ENCODE peak calls at places on chromosomes 4 and X, in six cellular contexts. One of them, this sample, is unnamed.

GRCh38 chr4:163548481-163549243 is 54.2 kb downstream of the TMA16 start:
- DNase-seq in OCI-LY7: peak
- DNase-seq in IMR-90: peak
- DNase-seq in MM.1S: peak
- DNase-seq in fibroblast of lung: peak
- DNase-seq in PC-3: peak
- DNase-seq in this sample: peak

GRCh38 chr4:86895692-86896488 is 3.7 kb upstream of the C4orf36 start:
- DNase-seq in OCI-LY7: peak
- DNase-seq in IMR-90: peak
- DNase-seq in MM.1S: peak
- DNase-seq in fibroblast of lung: peak
- DNase-seq in PC-3: peak
- DNase-seq in this sample: peak

GRCh38 chrX:39975094-39975865 is 122.5 kb downstream of the BCOR start:
- DNase-seq in OCI-LY7: no peak
- DNase-seq in IMR-90: no peak
- DNase-seq in MM.1S: no peak
- DNase-seq in fibroblast of lung: no peak
- DNase-seq in PC-3: peak
- DNase-seq in this sample: peak

GRCh38 chrX:1248381-1249061 is 20.1 kb upstream of the CSF2RA start:
- DNase-seq in OCI-LY7: no peak
- DNase-seq in IMR-90: no peak
- DNase-seq in MM.1S: no peak
- DNase-seq in fibroblast of lung: no peak
- DNase-seq in PC-3: no peak
- DNase-seq in this sample: no peak

GRCh38 chr4:6893449-6894085 is 16.1 kb upstream of the TBC1D14 start:
- DNase-seq in OCI-LY7: no peak
- DNase-seq in IMR-90: peak
- DNase-seq in MM.1S: no peak
- DNase-seq in fibroblast of lung: peak
- DNase-seq in PC-3: no peak
- DNase-seq in this sample: no peak

GRCh38 chr4:87882321-87882720 is 49.6 kb downstream of the MEPE start:
- DNase-seq in OCI-LY7: no peak
- DNase-seq in IMR-90: no peak
- DNase-seq in MM.1S: no peak
- DNase-seq in fibroblast of lung: peak
- DNase-seq in PC-3: no peak
- DNase-seq in this sample: no peak

GRCh38 chrX:79081895-79082512 is 62.5 kb upstream of the GPR174 start:
- DNase-seq in OCI-LY7: peak
- DNase-seq in IMR-90: peak
- DNase-seq in MM.1S: peak
- DNase-seq in fibroblast of lung: peak
- DNase-seq in PC-3: peak
- DNase-seq in this sample: peak

GRCh38 chr4:55754754-55755350 is 64.7 kb upstream of the EXOC1L start:
- DNase-seq in OCI-LY7: no peak
- DNase-seq in IMR-90: peak
- DNase-seq in MM.1S: no peak
- DNase-seq in fibroblast of lung: peak
- DNase-seq in PC-3: peak
- DNase-seq in this sample: peak

GRCh38 chr4:100099746-100100145 is 90.5 kb downstream of the DDIT4L start:
- DNase-seq in OCI-LY7: no peak
- DNase-seq in IMR-90: no peak
- DNase-seq in MM.1S: no peak
- DNase-seq in fibroblast of lung: no peak
- DNase-seq in PC-3: no peak
- DNase-seq in this sample: no peak

GRCh38 chr4:94036964-94037363 is 170.7 kb upstream of the SMARCAD1 start:
- DNase-seq in OCI-LY7: no peak
- DNase-seq in IMR-90: no peak
- DNase-seq in MM.1S: no peak
- DNase-seq in fibroblast of lung: no peak
- DNase-seq in PC-3: no peak
- DNase-seq in this sample: no peak

GRCh38 chrX:112147206-112147605 is 64.6 kb upstream of the TRPC5 start:
- DNase-seq in OCI-LY7: peak
- DNase-seq in IMR-90: peak
- DNase-seq in MM.1S: peak
- DNase-seq in fibroblast of lung: peak
- DNase-seq in PC-3: peak
- DNase-seq in this sample: no peak

GRCh38 chr4:64890131-64890710 is 481.0 kb upstream of the TECRL start:
- DNase-seq in OCI-LY7: no peak
- DNase-seq in IMR-90: no peak
- DNase-seq in MM.1S: no peak
- DNase-seq in fibroblast of lung: peak
- DNase-seq in PC-3: no peak
- DNase-seq in this sample: no peak

GRCh38 chr4:153489856-153490558 is 23.8 kb downstream of the TMEM131L start:
- DNase-seq in OCI-LY7: no peak
- DNase-seq in IMR-90: peak
- DNase-seq in MM.1S: no peak
- DNase-seq in fibroblast of lung: peak
- DNase-seq in PC-3: peak
- DNase-seq in this sample: no peak

GRCh38 chr4:142475663-142476062 is 370.4 kb downstream of the INPP4B start:
- DNase-seq in OCI-LY7: no peak
- DNase-seq in IMR-90: peak
- DNase-seq in MM.1S: no peak
- DNase-seq in fibroblast of lung: peak
- DNase-seq in PC-3: peak
- DNase-seq in this sample: peak

GRCh38 chr4:184439856-184440592 is 34.3 kb downstream of the IRF2 start:
- DNase-seq in OCI-LY7: no peak
- DNase-seq in IMR-90: peak
- DNase-seq in MM.1S: no peak
- DNase-seq in fibroblast of lung: peak
- DNase-seq in PC-3: no peak
- DNase-seq in this sample: no peak

GRCh38 chrX:140477987-140478386 is 26.9 kb downstream of the SOX3 start:
- DNase-seq in OCI-LY7: no peak
- DNase-seq in IMR-90: no peak
- DNase-seq in MM.1S: no peak
- DNase-seq in fibroblast of lung: no peak
- DNase-seq in PC-3: no peak
- DNase-seq in this sample: no peak

GRCh38 chr4:129323630-129324029 is 227.7 kb downstream of the C4orf33 start:
- DNase-seq in OCI-LY7: no peak
- DNase-seq in IMR-90: no peak
- DNase-seq in MM.1S: no peak
- DNase-seq in fibroblast of lung: no peak
- DNase-seq in PC-3: no peak
- DNase-seq in this sample: no peak

GRCh38 chr4:19774690-19775256 is 476.9 kb upstream of the SLIT2 start:
- DNase-seq in OCI-LY7: no peak
- DNase-seq in IMR-90: peak
- DNase-seq in MM.1S: no peak
- DNase-seq in fibroblast of lung: peak
- DNase-seq in PC-3: peak
- DNase-seq in this sample: no peak

GRCh38 chrX:139890991-139891700 is 41.7 kb downstream of the ATP11C start:
- DNase-seq in OCI-LY7: no peak
- DNase-seq in IMR-90: peak
- DNase-seq in MM.1S: no peak
- DNase-seq in fibroblast of lung: peak
- DNase-seq in PC-3: peak
- DNase-seq in this sample: peak

GRCh38 chr4:12446650-12447049 is 1018.0 kb upstream of the HS3ST1 start:
- DNase-seq in OCI-LY7: no peak
- DNase-seq in IMR-90: no peak
- DNase-seq in MM.1S: no peak
- DNase-seq in fibroblast of lung: no peak
- DNase-seq in PC-3: no peak
- DNase-seq in this sample: no peak

GRCh38 chr4:47744253-47744652 is 93.6 kb downstream of the CORIN start:
- DNase-seq in OCI-LY7: no peak
- DNase-seq in IMR-90: no peak
- DNase-seq in MM.1S: peak
- DNase-seq in fibroblast of lung: no peak
- DNase-seq in PC-3: peak
- DNase-seq in this sample: peak

GRCh38 chr4:73897380-73898136 is 28.4 kb downstream of the CXCL1 start:
- DNase-seq in OCI-LY7: no peak
- DNase-seq in IMR-90: peak
- DNase-seq in MM.1S: no peak
- DNase-seq in fibroblast of lung: peak
- DNase-seq in PC-3: no peak
- DNase-seq in this sample: peak

GRCh38 chr4:73904491-73904890 is 35.3 kb downstream of the CXCL1 start:
- DNase-seq in OCI-LY7: no peak
- DNase-seq in IMR-90: no peak
- DNase-seq in MM.1S: no peak
- DNase-seq in fibroblast of lung: peak
- DNase-seq in PC-3: peak
- DNase-seq in this sample: no peak

GRCh38 chr4:73901031-73901430 is 31.8 kb downstream of the CXCL1 start:
- DNase-seq in OCI-LY7: no peak
- DNase-seq in IMR-90: peak
- DNase-seq in MM.1S: no peak
- DNase-seq in fibroblast of lung: peak
- DNase-seq in PC-3: no peak
- DNase-seq in this sample: peak

GRCh38 chr4:73899321-73899720 is 30.1 kb downstream of the CXCL1 start:
- DNase-seq in OCI-LY7: no peak
- DNase-seq in IMR-90: no peak
- DNase-seq in MM.1S: no peak
- DNase-seq in fibroblast of lung: no peak
- DNase-seq in PC-3: no peak
- DNase-seq in this sample: no peak

DNA sequence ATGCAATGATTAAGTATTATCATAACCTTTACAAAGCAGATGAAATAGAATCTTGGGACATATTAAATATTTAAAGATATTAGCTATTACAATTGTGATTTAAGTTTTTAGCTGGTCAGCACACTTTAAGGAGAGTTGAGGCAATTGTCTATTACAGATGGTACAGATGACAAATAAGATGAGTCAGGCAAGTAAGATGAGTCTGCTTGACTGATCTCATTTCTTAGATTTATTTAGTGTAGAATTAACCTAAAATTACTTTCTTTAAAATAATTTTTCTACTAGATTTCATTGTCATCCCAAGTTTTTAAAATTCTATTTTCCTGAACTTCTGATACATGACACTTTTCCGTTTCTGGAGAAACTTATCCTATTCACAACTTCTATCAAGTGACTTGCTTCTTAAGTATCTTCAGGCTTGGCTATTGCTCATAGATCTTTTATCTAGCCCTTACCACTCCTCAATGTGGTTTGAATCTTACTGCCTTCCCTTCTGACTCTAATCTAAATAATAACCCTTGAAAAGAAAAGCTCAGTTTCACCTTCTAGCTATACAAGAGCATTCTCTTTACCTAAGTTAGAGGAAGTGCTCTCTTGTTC is 32.9 kb downstream of the CXCL1 start:
- DNase-seq in OCI-LY7: no peak
- DNase-seq in IMR-90: peak
- DNase-seq in MM.1S: no peak
- DNase-seq in fibroblast of lung: peak
- DNase-seq in PC-3: peak
- DNase-seq in this sample: peak
- H2AFZ ChIP-seq in OCI-LY7: no peak
- H2AFZ ChIP-seq in IMR-90: no peak
- H2AFZ ChIP-seq in MM.1S: no peak
- H2AFZ ChIP-seq in fibroblast of lung: no peak
- H2AFZ ChIP-seq in PC-3: no peak
- H2AFZ ChIP-seq in this sample: no peak

GRCh38 chr4:41216294-41217019 is 2.1 kb upstream of the APBB2 start:
- DNase-seq in OCI-LY7: peak
- DNase-seq in IMR-90: peak
- DNase-seq in MM.1S: peak
- DNase-seq in fibroblast of lung: peak
- DNase-seq in PC-3: peak
- DNase-seq in this sample: peak
- TF ChIP-seq CTCF in OCI-LY7: peak
- TF ChIP-seq CTCF in IMR-90: peak
- TF ChIP-seq CTCF in MM.1S: peak
- TF ChIP-seq CTCF in fibroblast of lung: peak
- TF ChIP-seq CTCF in PC-3: no peak
- TF ChIP-seq CTCF in this sample: peak

GRCh38 chrX:68896581-68896980 is 67.8 kb downstream of the EFNB1 start:
- DNase-seq in OCI-LY7: no peak
- DNase-seq in IMR-90: no peak
- DNase-seq in MM.1S: no peak
- DNase-seq in fibroblast of lung: no peak
- DNase-seq in PC-3: no peak
- DNase-seq in this sample: no peak

GRCh38 chrX:68894142-68894512 is 65.3 kb downstream of the EFNB1 start:
- DNase-seq in OCI-LY7: no peak
- DNase-seq in IMR-90: no peak
- DNase-seq in MM.1S: no peak
- DNase-seq in fibroblast of lung: no peak
- DNase-seq in PC-3: no peak
- DNase-seq in this sample: no peak

GRCh38 chrX:68894513-68895338 is 65.9 kb downstream of the EFNB1 start:
- DNase-seq in OCI-LY7: no peak
- DNase-seq in IMR-90: peak
- DNase-seq in MM.1S: no peak
- DNase-seq in fibroblast of lung: peak
- DNase-seq in PC-3: peak
- DNase-seq in this sample: peak

GRCh38 chrX:68897118-68897517 is 68.3 kb downstream of the EFNB1 start:
- DNase-seq in OCI-LY7: no peak
- DNase-seq in IMR-90: no peak
- DNase-seq in MM.1S: no peak
- DNase-seq in fibroblast of lung: no peak
- DNase-seq in PC-3: no peak
- DNase-seq in this sample: no peak

GRCh38 chrX:68895339-68896250 is 66.8 kb downstream of the EFNB1 start:
- DNase-seq in OCI-LY7: no peak
- DNase-seq in IMR-90: peak
- DNase-seq in MM.1S: no peak
- DNase-seq in fibroblast of lung: peak
- DNase-seq in PC-3: peak
- DNase-seq in this sample: peak
- H3K27ac ChIP-seq in OCI-LY7: no peak
- H3K27ac ChIP-seq in IMR-90: no peak
- H3K27ac ChIP-seq in MM.1S: no peak
- H3K27ac ChIP-seq in fibroblast of lung: no peak
- H3K27ac ChIP-seq in PC-3: no peak
- H3K27ac ChIP-seq in this sample: peak

DNA sequence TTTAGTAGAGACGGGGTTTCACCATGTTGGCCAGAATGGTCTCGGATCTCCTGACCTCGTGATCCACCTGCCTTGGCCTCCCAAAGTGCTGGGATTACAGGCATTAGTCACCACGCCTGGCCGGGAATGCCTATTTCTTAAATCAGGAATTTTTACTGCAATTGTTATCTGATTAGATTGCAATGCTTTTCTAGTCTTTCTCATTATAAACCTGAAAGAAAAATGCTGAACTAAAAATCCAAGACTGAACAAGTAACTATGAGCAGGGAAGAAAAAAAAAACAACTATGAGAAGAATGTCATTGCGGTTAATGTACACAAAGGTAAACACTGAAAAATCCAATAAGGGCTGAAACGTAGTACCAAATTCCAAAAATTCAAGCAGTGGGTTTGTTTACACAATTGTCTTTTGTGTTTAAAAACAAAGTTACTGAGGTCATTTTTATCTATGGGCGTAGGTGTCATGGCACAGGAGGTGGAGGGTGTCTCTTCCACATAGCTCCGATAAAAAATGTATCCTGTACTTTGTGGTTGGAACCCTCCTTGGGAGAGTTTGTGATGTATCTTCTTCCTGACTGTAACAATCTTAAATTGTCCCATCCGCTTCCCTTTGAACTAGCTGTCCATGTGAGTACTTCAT is 11.0 kb upstream of the TMEM156 start:
- DNase-seq in OCI-LY7: no peak
- DNase-seq in IMR-90: peak
- DNase-seq in MM.1S: no peak
- DNase-seq in fibroblast of lung: peak
- DNase-seq in PC-3: peak
- DNase-seq in this sample: peak
- H2AFZ ChIP-seq in OCI-LY7: peak
- H2AFZ ChIP-seq in IMR-90: no peak
- H2AFZ ChIP-seq in MM.1S: peak
- H2AFZ ChIP-seq in fibroblast of lung: no peak
- H2AFZ ChIP-seq in PC-3: peak
- H2AFZ ChIP-seq in this sample: peak

This sample was measured in mammary epithelial cell.